ENCODE peak calls at places on chromosome 10, in ten cellular contexts. C is sigmoid colon, P is Peyer's patch, N is tibial nerve, S is IMR-90, M is BJ, Z is heart left ventricle, B is HFF-Myc, G is neural crest cell, V is lung. A is an unnamed sample.

GRCh38 chr10:133173860-133174523 is 14.0 kb downstream of the KNDC1 start:
- DNase-seq in N (no peak), G (no peak), M (no peak), P (no peak), B (no peak), S (no peak), Z (no peak), V (no peak), C (peak; percentile 40), A (no peak)

GRCh38 chr10:133278577-133279265 is 2.1 kb upstream of the ADAM8 start:
- DNase-seq in C (no peak), N (no peak), M (no peak), S (peak; percentile 49), Z (peak; percentile 82), P (peak; percentile 94), G (no peak), V (peak; percentile 57), B (no peak), A (no peak)

GRCh38 chr10:17056781-17057191 is 72.8 kb downstream of the CUBN start:
- DNase-seq in B (no peak), G (no peak), P (no peak), N (no peak), V (no peak), M (peak; percentile 52), C (no peak), Z (no peak), S (peak; percentile 83), A (no peak)

GRCh38 chr10:627032-627992 is 62.2 kb downstream of the DIP2C start:
- DNase-seq in S (no peak), Z (no peak), B (no peak), C (no peak), M (no peak), G (no peak), N (no peak), V (no peak), P (no peak), A (no peak)

GRCh38 chr10:90915141-90916075 is 5.5 kb downstream of the ANKRD1 start:
- DNase-seq in P (no peak), C (no peak), G (no peak), B (no peak), S (no peak), N (no peak), M (no peak), V (no peak), Z (no peak), A (no peak)

GRCh38 chr10:27252267-27253000 is 11.8 kb upstream of the ACBD5 start:
- DNase-seq in C (no peak), P (peak; percentile 92), B (no peak), N (peak; percentile 57), G (no peak), S (peak; percentile 27), M (no peak), V (peak; percentile 78), Z (peak; percentile 88), A (no peak)

GRCh38 chr10:110138197-110138812 is 69.1 kb upstream of the MXI1 start:
- DNase-seq in V (no peak), Z (no peak), S (peak; percentile 66), B (peak; percentile 39), C (no peak), G (no peak), P (no peak), M (peak; percentile 6), N (no peak), A (no peak)

GRCh38 chr10:26540601-26541000 is 102.5 kb downstream of the APBB1IP start:
- DNase-seq in B (no peak), Z (no peak), M (no peak), N (no peak), P (no peak), G (no peak), C (no peak), V (no peak), S (no peak), A (no peak)

GRCh38 chr10:10796061-10796773 is 221.5 kb upstream of the CELF2 start:
- DNase-seq in Z (no peak), B (no peak), N (no peak), C (no peak), M (no peak), S (peak; percentile 38), G (no peak), V (peak; percentile 49), P (no peak), A (no peak)

GRCh38 chr10:26567349-26567721 is 129.2 kb downstream of the APBB1IP start:
- DNase-seq in Z (no peak), S (no peak), M (no peak), N (no peak), B (no peak), C (no peak), G (peak; percentile 14), P (no peak), V (no peak), A (no peak)

GRCh38 chr10:71143170-71143569 is 69.2 kb upstream of the UNC5B start:
- DNase-seq in G (no peak), Z (no peak), N (no peak), M (no peak), S (no peak), C (no peak), B (no peak), V (no peak), P (no peak), A (no peak)

GRCh38 chr10:132443998-132444876 is 47.2 kb downstream of the PWWP2B start:
- DNase-seq in Z (peak; percentile 52), N (no peak), G (no peak), M (no peak), B (no peak), P (no peak), C (no peak), V (no peak), S (no peak), A (no peak)

GRCh38 chr10:98041352-98042043 is 11.1 kb upstream of the CRTAC1 start:
- DNase-seq in P (peak; percentile 74), M (no peak), G (peak; percentile 72), V (peak; percentile 69), B (peak; percentile 26), S (peak; percentile 39), C (peak; percentile 72), N (peak; percentile 69), Z (no peak), A (no peak)

GRCh38 chr10:93999401-93999851 is 5.7 kb downstream of the PLCE1 start:
- DNase-seq in P (peak; percentile 57), V (peak; percentile 43), N (peak; percentile 70), Z (peak; percentile 77), B (no peak), G (no peak), M (peak; percentile 67), C (peak; percentile 82), S (peak; percentile 63), A (no peak)

GRCh38 chr10:3783721-3784432 is 1.1 kb downstream of the KLF6 start:
- DNase-seq in P (peak; percentile 73), V (peak; percentile 72), G (no peak), C (peak; percentile 89), S (peak; percentile 61), B (no peak), N (peak; percentile 76), M (no peak), Z (peak; percentile 84), A (no peak)

GRCh38 chr10:3782099-3782455 is 2.9 kb downstream of the KLF6 start:
- DNase-seq in C (no peak), Z (no peak), V (no peak), P (peak; percentile 65), N (no peak), M (no peak), B (no peak), S (no peak), G (no peak), A (no peak)

GRCh38 chr10:3784510-3785250 is at the start of gene KLF6:
- DNase-seq in P (peak; percentile 72), V (no peak), S (peak; percentile 28), N (no peak), C (peak; percentile 81), Z (peak; percentile 82), B (no peak), M (no peak), G (peak; percentile 39), A (no peak)

GRCh38 chr10:3782456-3783312 is 2.3 kb downstream of the KLF6 start:
- DNase-seq in V (peak; percentile 71), C (peak; percentile 91), B (peak; percentile 85), G (no peak), Z (peak; percentile 69), N (peak; percentile 78), P (peak; percentile 81), M (peak; percentile 81), S (peak; percentile 96), A (no peak)

DNA sequence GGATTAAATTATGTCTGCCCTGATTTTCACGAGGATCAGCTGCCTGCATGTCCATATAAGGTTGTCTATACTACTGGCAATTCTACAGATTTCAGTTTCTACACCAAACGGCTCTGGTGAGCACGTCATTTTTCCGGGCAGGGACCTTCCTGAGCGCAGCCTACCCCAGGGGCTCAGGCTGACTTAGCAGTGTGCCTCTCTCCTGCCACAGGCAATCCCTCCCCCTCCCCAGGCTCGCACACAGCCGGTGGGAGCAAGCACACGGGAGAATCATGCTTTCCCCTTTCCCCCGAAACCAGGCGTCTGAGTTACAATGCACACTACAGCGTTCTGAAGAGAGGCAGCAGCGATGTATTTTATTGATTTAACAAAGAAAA is 1.7 kb downstream of the KLF6 start:
- DNase-seq in C (peak; percentile 87), V (no peak), S (peak; percentile 86), Z (peak; percentile 80), M (no peak), P (peak; percentile 84), N (peak; percentile 53), B (no peak), G (peak; percentile 25), A (no peak)
- TF ChIP-seq CTCF in C (no peak), V (no peak), S (no peak), Z (no peak), M (no peak), P (no peak), N (no peak), B (no peak), G (no peak), A (peak; percentile 0)

GRCh38 chr10:87818505-87819273 is 663 bp upstream of the ATAD1 start:
- DNase-seq in C (peak; percentile 56), M (no peak), N (peak; percentile 5), P (peak; percentile 76), G (no peak), Z (peak; percentile 56), S (peak; percentile 43), V (peak; percentile 34), B (no peak), A (no peak)
- TF ChIP-seq CTCF in C (no peak), M (peak; percentile 16), N (no peak), P (peak; percentile 7), G (peak; percentile 20), Z (no peak), S (no peak), V (no peak), B (no peak), A (no peak)

DNA sequence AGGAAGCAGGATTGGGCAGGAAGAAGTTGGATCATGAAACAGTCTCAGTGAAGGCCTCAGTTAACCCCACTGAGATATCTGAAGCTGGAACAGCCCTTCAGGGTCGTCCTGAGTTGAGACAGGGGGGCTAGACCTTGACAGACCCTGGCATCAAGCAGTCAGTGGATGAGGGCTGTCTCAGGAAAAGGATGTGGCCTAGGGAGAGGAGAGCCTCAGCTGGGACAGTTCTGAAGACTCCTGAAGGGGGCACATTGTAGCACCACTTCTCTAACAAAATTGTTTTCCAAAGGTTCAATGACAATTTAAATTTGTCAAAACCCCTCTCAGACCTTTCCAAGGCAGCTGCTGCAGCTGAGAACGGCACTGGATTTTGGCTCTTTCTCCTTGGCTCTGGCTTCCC is 15.8 kb upstream of the SLK start:
- DNase-seq in Z (no peak), B (no peak), M (no peak), S (no peak), N (no peak), V (no peak), C (no peak), P (no peak), G (no peak), A (no peak)
- TF ChIP-seq CTCF in Z (no peak), B (no peak), M (no peak), S (no peak), N (no peak), V (no peak), C (no peak), P (no peak), G (no peak), A (no peak)

GRCh38 chr10:46106410-46107255 is 60.6 kb upstream of the MSMB start:
- DNase-seq in G (peak; percentile 48), M (no peak), N (peak; percentile 33), B (no peak), Z (peak; percentile 84), C (peak; percentile 78), S (peak; percentile 12), P (peak; percentile 54), V (peak; percentile 42), A (no peak)
- TF ChIP-seq CTCF in G (no peak), M (no peak), N (no peak), B (no peak), Z (no peak), C (peak; percentile 7), S (no peak), P (peak; percentile 39), V (no peak), A (peak; percentile 33)

A was measured in type B pancreatic cell.